ENCODE peak calls at places on chromosomes 13 and 19, in five cellular contexts. H is lower leg skin, X is NB4, N is Peyer's patch, E is H7. O is an unnamed sample.

GRCh38 chr13:48761256-48761655 is 107.5 kb downstream of the CYSLTR2 start:
- DNase-seq in H (no peak), X (no peak), N (no peak), E (no peak), O (no peak)

GRCh38 chr19:55085923-55086715 is 10.4 kb downstream of the EPS8L1 start:
- DNase-seq in H (no peak), X (no peak), N (peak; percentile 50), E (peak; percentile 83), O (peak; percentile 51)

GRCh38 chr13:80989770-80990169 is 648.8 kb upstream of the SPRY2 start:
- DNase-seq in H (no peak), X (no peak), N (no peak), E (no peak), O (no peak)

GRCh38 chr13:35763805-35764170 is 287.3 kb upstream of the MAB21L1 start:
- DNase-seq in H (no peak), X (no peak), N (no peak), E (no peak), O (no peak)

GRCh38 chr13:38686635-38687245 is at the start of gene FREM2:
- DNase-seq in H (no peak), X (no peak), N (peak; percentile 50), E (peak; percentile 90), O (peak; percentile 98)

GRCh38 chr13:60138674-60139073 is 25.1 kb downstream of the DIAPH3 start:
- DNase-seq in H (no peak), X (no peak), N (no peak), E (no peak), O (no peak)

GRCh38 chr13:102373221-102373620 is 28.6 kb downstream of the FGF14 start:
- DNase-seq in H (no peak), X (no peak), N (no peak), E (no peak), O (no peak)

GRCh38 chr19:18433039-18433691 is 4.8 kb downstream of the ISYNA1 start:
- DNase-seq in H (no peak), X (no peak), N (no peak), E (peak; percentile 89), O (peak; percentile 70)

GRCh38 chr19:2061936-2062729 is 11.1 kb upstream of the MKNK2 start:
- DNase-seq in H (no peak), X (no peak), N (no peak), E (no peak), O (peak; percentile 63)

GRCh38 chr13:77267362-77267761 is 59.5 kb downstream of the MYCBP2 start:
- DNase-seq in H (no peak), X (no peak), N (no peak), E (no peak), O (no peak)

GRCh38 chr13:52835071-52835793 is 13.2 kb downstream of the PCDH8 start:
- DNase-seq in H (no peak), X (no peak), N (no peak), E (no peak), O (no peak)

GRCh38 chr13:99388334-99388923 is 81.2 kb upstream of the GPR183 start:
- DNase-seq in H (no peak), X (no peak), N (no peak), E (no peak), O (no peak)

GRCh38 chr13:97258801-97259200 is 36.7 kb downstream of the MBNL2 start:
- DNase-seq in H (no peak), X (no peak), N (no peak), E (no peak), O (no peak)

GRCh38 chr19:38425810-38426466 is at the start of gene RASGRP4:
- DNase-seq in H (no peak), X (peak; percentile 93), N (no peak), E (peak; percentile 85), O (peak; percentile 75)
- H3K4me3 ChIP-seq in H (peak within 1 kb of the TSS; percentile 18), X (no peak within 1 kb of the TSS), N (no peak within 1 kb of the TSS), E (peak within 1 kb of the TSS; percentile 11), O (peak within 1 kb of the TSS; percentile 46)

DNA sequence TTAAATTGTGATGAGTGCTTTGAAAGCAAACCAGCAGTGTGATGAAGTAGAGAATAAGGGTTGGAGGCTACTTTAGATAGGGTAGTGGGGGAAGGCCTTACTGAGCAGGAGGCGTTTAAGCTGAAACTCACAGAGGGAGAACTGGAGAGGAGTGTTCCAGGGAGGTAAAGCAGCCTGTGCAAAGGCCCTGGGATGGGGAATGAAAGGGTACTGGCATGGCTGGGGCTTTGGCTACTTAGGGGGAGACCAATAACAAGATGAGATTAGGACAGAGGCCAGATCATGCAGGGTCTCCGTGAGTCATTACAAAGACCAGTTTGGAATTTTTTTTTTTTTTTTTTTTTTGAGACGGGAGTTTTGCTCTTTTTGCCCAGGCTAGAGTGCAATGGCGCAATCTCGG is 1.1 kb downstream of the PPP5C start:
- DNase-seq in H (no peak), X (peak; percentile 40), N (no peak), E (no peak), O (no peak)
- H3K4me3 ChIP-seq in H (no peak overlapping the region), X (peak overlapping the region; percentile 88), N (peak overlapping the region; percentile 79), E (no peak overlapping the region), O (peak overlapping the region; percentile 100)

DNA sequence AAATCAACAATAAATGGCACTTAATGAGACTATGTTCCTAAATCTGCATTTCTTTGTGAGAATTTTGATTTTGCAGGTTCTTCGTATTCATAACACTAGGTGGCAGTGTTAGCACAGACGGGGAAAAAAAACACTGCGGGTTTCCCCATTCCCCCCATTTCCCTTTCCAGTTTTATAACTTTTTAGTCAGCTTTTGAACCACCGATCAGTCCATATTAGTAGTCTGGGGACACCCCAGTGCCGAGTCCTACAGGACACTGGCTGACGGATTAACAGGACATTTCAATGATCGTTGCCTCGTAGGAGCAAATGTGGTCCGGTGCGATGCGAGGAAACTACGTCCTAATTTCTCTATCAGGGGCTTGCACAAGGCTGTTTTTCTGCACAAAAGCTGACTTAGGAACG is 234.3 kb downstream of the LMO7 start:
- DNase-seq in H (no peak), X (peak; percentile 33), N (no peak), E (peak; percentile 36), O (peak; percentile 60)
- H3K4me3 ChIP-seq in H (no peak overlapping the region), X (no peak overlapping the region), N (peak overlapping the region; percentile 23), E (no peak overlapping the region), O (no peak overlapping the region)

GRCh38 chr19:45172173-45172572 is 5.9 kb downstream of the TRAPPC6A start:
- DNase-seq in H (no peak), X (no peak), N (peak; percentile 46), E (no peak), O (no peak)

GRCh38 chr19:45172611-45173208 is 5.3 kb downstream of the TRAPPC6A start:
- DNase-seq in H (no peak), X (no peak), N (no peak), E (no peak), O (no peak)

GRCh38 chr19:45169602-45170001 is 8.4 kb downstream of the TRAPPC6A start:
- DNase-seq in H (no peak), X (no peak), N (no peak), E (no peak), O (no peak)

GRCh38 chr19:45170146-45171106 is 7.6 kb downstream of the TRAPPC6A start:
- DNase-seq in H (no peak), X (no peak), N (no peak), E (no peak), O (no peak)

GRCh38 chr19:45171211-45171623 is 6.8 kb downstream of the TRAPPC6A start:
- DNase-seq in H (no peak), X (no peak), N (no peak), E (no peak), O (no peak)
- H3K4me3 ChIP-seq in H (no peak overlapping the region), X (no peak overlapping the region), N (no peak overlapping the region), E (no peak overlapping the region), O (no peak overlapping the region)

GRCh38 chr19:43452517-43453045 is 12.8 kb downstream of the LYPD3 start:
- DNase-seq in H (no peak), X (no peak), N (no peak), E (no peak), O (no peak)

GRCh38 chr19:43450545-43450997 is 14.8 kb downstream of the LYPD3 start:
- DNase-seq in H (no peak), X (no peak), N (no peak), E (no peak), O (no peak)

GRCh38 chr19:43460362-43461016 is 4.9 kb downstream of the LYPD3 start:
- DNase-seq in H (no peak), X (no peak), N (no peak), E (no peak), O (peak; percentile 30)

GRCh38 chr19:43457809-43458208 is 7.6 kb downstream of the LYPD3 start:
- DNase-seq in H (no peak), X (no peak), N (no peak), E (no peak), O (no peak)

DNA sequence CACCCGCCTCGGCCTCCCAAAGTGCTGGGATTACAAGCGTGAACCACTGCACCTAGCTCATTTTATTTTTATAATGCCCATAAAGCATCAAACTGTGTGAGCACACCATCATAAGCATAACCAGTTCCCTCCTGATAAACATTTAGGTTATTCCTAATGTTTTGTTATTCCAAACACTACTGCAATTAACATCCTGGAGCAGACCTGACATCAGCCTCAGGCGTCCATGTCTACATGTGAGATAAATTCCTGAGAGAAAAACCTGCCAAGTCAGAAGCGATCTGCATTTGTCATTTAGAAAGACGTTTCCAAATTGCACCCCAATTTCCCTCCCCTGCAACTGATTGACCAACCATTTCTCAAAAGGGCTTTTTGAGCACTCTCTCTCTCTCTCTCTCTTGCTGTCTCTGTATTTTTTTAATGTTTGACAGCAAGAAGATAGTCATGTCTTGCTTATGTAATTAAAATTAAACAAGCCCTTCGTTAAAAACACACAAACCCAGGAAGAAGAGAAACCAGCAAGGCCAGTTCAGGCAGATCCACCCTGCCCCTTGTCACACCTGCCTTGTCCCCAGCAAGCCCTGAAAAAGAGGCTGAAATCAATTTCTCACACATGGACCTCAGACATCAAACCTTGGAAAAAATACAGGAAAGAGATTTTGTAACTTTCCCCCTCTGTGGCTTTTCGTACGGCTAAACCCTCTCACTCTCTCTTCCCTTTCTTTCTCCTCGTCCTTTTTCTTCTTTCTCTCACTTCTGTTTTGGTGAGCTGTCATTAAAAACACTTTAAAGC is 9.9 kb downstream of the LYPD3 start:
- DNase-seq in H (no peak), X (no peak), N (no peak), E (no peak), O (no peak)
- H3K4me3 ChIP-seq in H (no peak overlapping the region), X (no peak overlapping the region), N (no peak overlapping the region), E (no peak overlapping the region), O (no peak overlapping the region)

DNA sequence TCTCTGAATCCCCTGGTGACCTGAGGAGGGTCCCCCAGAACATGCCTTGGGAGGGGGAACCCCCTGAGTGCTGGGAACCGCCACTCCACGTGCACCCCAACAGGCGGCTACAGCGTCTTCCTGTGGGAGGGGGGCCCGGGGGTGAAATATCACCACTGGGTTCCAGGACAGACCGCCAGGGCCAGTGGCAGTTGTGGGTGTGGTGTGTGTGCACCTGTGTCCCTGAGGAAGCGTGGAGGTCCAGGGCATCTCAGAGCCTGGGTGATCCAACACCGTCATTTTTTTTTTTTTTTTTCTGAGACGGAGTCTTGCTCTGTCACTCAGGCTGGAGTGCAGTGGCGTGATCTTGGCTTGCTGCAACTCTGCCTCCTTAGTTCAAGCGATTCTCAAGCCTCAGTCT is 4.2 kb downstream of the ADGRE5 start:
- DNase-seq in H (no peak), X (no peak), N (no peak), E (peak; percentile 4), O (no peak)
- H3K4me3 ChIP-seq in H (no peak overlapping the region), X (no peak overlapping the region), N (no peak overlapping the region), E (no peak overlapping the region), O (no peak overlapping the region)

O was measured in GM23338.